ENCODE peak calls at places on chromosomes 5 and 9, in eight cellular contexts. One of them, this sample, is unnamed.

GRCh38 chr5:143057580-143057999 is 287.4 kb downstream of the ARHGAP26 start:
- DNase-seq in RWPE1: no peak
- DNase-seq in substantia nigra: no peak
- DNase-seq in AG09309: no peak
- DNase-seq in stimulated activated CD4-positive, alpha-beta T cell treated with anti-CD3 and anti-CD28 coated beads, Interleukin-12 subunit alpha, Interleukin-12 subunit beta, amount 100 ng/mL, for 24 hours: no peak
- DNase-seq in GM20000: peak
- DNase-seq in fibroblast of the conjunctiva: no peak
- DNase-seq in lung microvascular endothelial cell: no peak
- DNase-seq in this sample: no peak

GRCh38 chr5:159038907-159039306 is 60.8 kb downstream of the EBF1 start:
- DNase-seq in AG09309: peak
- DNase-seq in stimulated activated CD4-positive, alpha-beta T cell treated with anti-CD3 and anti-CD28 coated beads, Interleukin-12 subunit alpha, Interleukin-12 subunit beta, amount 100 ng/mL, for 24 hours: no peak
- DNase-seq in fibroblast of the conjunctiva: peak
- DNase-seq in RWPE1: no peak
- DNase-seq in substantia nigra: no peak
- DNase-seq in GM20000: no peak
- DNase-seq in lung microvascular endothelial cell: no peak
- DNase-seq in this sample: no peak

GRCh38 chr9:129322641-129323375 is 144.7 kb upstream of the IER5L start:
- DNase-seq in AG09309: no peak
- DNase-seq in RWPE1: no peak
- DNase-seq in GM20000: no peak
- DNase-seq in lung microvascular endothelial cell: no peak
- DNase-seq in fibroblast of the conjunctiva: no peak
- DNase-seq in substantia nigra: no peak
- DNase-seq in stimulated activated CD4-positive, alpha-beta T cell treated with anti-CD3 and anti-CD28 coated beads, Interleukin-12 subunit alpha, Interleukin-12 subunit beta, amount 100 ng/mL, for 24 hours: no peak
- DNase-seq in this sample: no peak

GRCh38 chr9:119370816-119371215 is 1.6 kb upstream of the BRINP1 start:
- DNase-seq in RWPE1: peak
- DNase-seq in AG09309: no peak
- DNase-seq in GM20000: peak
- DNase-seq in lung microvascular endothelial cell: peak
- DNase-seq in fibroblast of the conjunctiva: no peak
- DNase-seq in substantia nigra: no peak
- DNase-seq in stimulated activated CD4-positive, alpha-beta T cell treated with anti-CD3 and anti-CD28 coated beads, Interleukin-12 subunit alpha, Interleukin-12 subunit beta, amount 100 ng/mL, for 24 hours: no peak
- DNase-seq in this sample: peak

GRCh38 chr9:114223564-114224246 is 68.4 kb downstream of the COL27A1 start:
- DNase-seq in substantia nigra: no peak
- DNase-seq in AG09309: no peak
- DNase-seq in GM20000: no peak
- DNase-seq in lung microvascular endothelial cell: peak
- DNase-seq in RWPE1: peak
- DNase-seq in stimulated activated CD4-positive, alpha-beta T cell treated with anti-CD3 and anti-CD28 coated beads, Interleukin-12 subunit alpha, Interleukin-12 subunit beta, amount 100 ng/mL, for 24 hours: no peak
- DNase-seq in fibroblast of the conjunctiva: no peak
- DNase-seq in this sample: peak

GRCh38 chr5:137218896-137219295 is 280.2 kb downstream of the SPOCK1 start:
- DNase-seq in AG09309: no peak
- DNase-seq in stimulated activated CD4-positive, alpha-beta T cell treated with anti-CD3 and anti-CD28 coated beads, Interleukin-12 subunit alpha, Interleukin-12 subunit beta, amount 100 ng/mL, for 24 hours: no peak
- DNase-seq in substantia nigra: no peak
- DNase-seq in fibroblast of the conjunctiva: no peak
- DNase-seq in RWPE1: no peak
- DNase-seq in GM20000: no peak
- DNase-seq in lung microvascular endothelial cell: no peak
- DNase-seq in this sample: no peak

GRCh38 chr5:38718874-38719391 is 126.9 kb upstream of the OSMR start:
- DNase-seq in lung microvascular endothelial cell: no peak
- DNase-seq in RWPE1: no peak
- DNase-seq in GM20000: no peak
- DNase-seq in fibroblast of the conjunctiva: no peak
- DNase-seq in substantia nigra: no peak
- DNase-seq in stimulated activated CD4-positive, alpha-beta T cell treated with anti-CD3 and anti-CD28 coated beads, Interleukin-12 subunit alpha, Interleukin-12 subunit beta, amount 100 ng/mL, for 24 hours: no peak
- DNase-seq in AG09309: no peak
- DNase-seq in this sample: no peak

GRCh38 chr9:93202919-93203712 is 19.2 kb downstream of the WNK2 start:
- DNase-seq in AG09309: no peak
- DNase-seq in GM20000: no peak
- DNase-seq in substantia nigra: no peak
- DNase-seq in RWPE1: no peak
- DNase-seq in fibroblast of the conjunctiva: no peak
- DNase-seq in lung microvascular endothelial cell: no peak
- DNase-seq in stimulated activated CD4-positive, alpha-beta T cell treated with anti-CD3 and anti-CD28 coated beads, Interleukin-12 subunit alpha, Interleukin-12 subunit beta, amount 100 ng/mL, for 24 hours: no peak
- DNase-seq in this sample: no peak

GRCh38 chr5:168268949-168269943 is 22.2 kb upstream of the WWC1 start:
- DNase-seq in stimulated activated CD4-positive, alpha-beta T cell treated with anti-CD3 and anti-CD28 coated beads, Interleukin-12 subunit alpha, Interleukin-12 subunit beta, amount 100 ng/mL, for 24 hours: peak
- DNase-seq in RWPE1: peak
- DNase-seq in lung microvascular endothelial cell: peak
- DNase-seq in AG09309: peak
- DNase-seq in substantia nigra: peak
- DNase-seq in fibroblast of the conjunctiva: peak
- DNase-seq in GM20000: peak
- DNase-seq in this sample: peak

GRCh38 chr5:33317271-33317670 is 123.5 kb upstream of the TARS1 start:
- DNase-seq in GM20000: no peak
- DNase-seq in AG09309: no peak
- DNase-seq in stimulated activated CD4-positive, alpha-beta T cell treated with anti-CD3 and anti-CD28 coated beads, Interleukin-12 subunit alpha, Interleukin-12 subunit beta, amount 100 ng/mL, for 24 hours: no peak
- DNase-seq in fibroblast of the conjunctiva: peak
- DNase-seq in RWPE1: no peak
- DNase-seq in lung microvascular endothelial cell: peak
- DNase-seq in substantia nigra: no peak
- DNase-seq in this sample: no peak

GRCh38 chr5:51832934-51833470 is 449.8 kb downstream of the ISL1 start:
- DNase-seq in lung microvascular endothelial cell: no peak
- DNase-seq in AG09309: no peak
- DNase-seq in RWPE1: no peak
- DNase-seq in GM20000: no peak
- DNase-seq in substantia nigra: no peak
- DNase-seq in fibroblast of the conjunctiva: no peak
- DNase-seq in stimulated activated CD4-positive, alpha-beta T cell treated with anti-CD3 and anti-CD28 coated beads, Interleukin-12 subunit alpha, Interleukin-12 subunit beta, amount 100 ng/mL, for 24 hours: no peak
- DNase-seq in this sample: no peak

GRCh38 chr5:66840527-66841013 is 244.4 kb downstream of the MAST4 start:
- DNase-seq in substantia nigra: no peak
- DNase-seq in AG09309: no peak
- DNase-seq in GM20000: peak
- DNase-seq in lung microvascular endothelial cell: no peak
- DNase-seq in fibroblast of the conjunctiva: no peak
- DNase-seq in RWPE1: no peak
- DNase-seq in stimulated activated CD4-positive, alpha-beta T cell treated with anti-CD3 and anti-CD28 coated beads, Interleukin-12 subunit alpha, Interleukin-12 subunit beta, amount 100 ng/mL, for 24 hours: no peak
- DNase-seq in this sample: no peak

GRCh38 chr5:105414067-105414466 is 1851.5 kb upstream of the NUDT12 start:
- DNase-seq in GM20000: no peak
- DNase-seq in stimulated activated CD4-positive, alpha-beta T cell treated with anti-CD3 and anti-CD28 coated beads, Interleukin-12 subunit alpha, Interleukin-12 subunit beta, amount 100 ng/mL, for 24 hours: no peak
- DNase-seq in lung microvascular endothelial cell: no peak
- DNase-seq in RWPE1: no peak
- DNase-seq in AG09309: no peak
- DNase-seq in fibroblast of the conjunctiva: no peak
- DNase-seq in substantia nigra: no peak
- DNase-seq in this sample: no peak

GRCh38 chr5:153222956-153223355 is 267.5 kb upstream of the GRIA1 start:
- DNase-seq in fibroblast of the conjunctiva: no peak
- DNase-seq in GM20000: no peak
- DNase-seq in stimulated activated CD4-positive, alpha-beta T cell treated with anti-CD3 and anti-CD28 coated beads, Interleukin-12 subunit alpha, Interleukin-12 subunit beta, amount 100 ng/mL, for 24 hours: no peak
- DNase-seq in lung microvascular endothelial cell: peak
- DNase-seq in AG09309: no peak
- DNase-seq in RWPE1: peak
- DNase-seq in substantia nigra: no peak
- DNase-seq in this sample: no peak

GRCh38 chr9:94593459-94594345 is at the start of gene FBP2:
- DNase-seq in GM20000: no peak
- DNase-seq in AG09309: no peak
- DNase-seq in RWPE1: no peak
- DNase-seq in substantia nigra: no peak
- DNase-seq in fibroblast of the conjunctiva: no peak
- DNase-seq in stimulated activated CD4-positive, alpha-beta T cell treated with anti-CD3 and anti-CD28 coated beads, Interleukin-12 subunit alpha, Interleukin-12 subunit beta, amount 100 ng/mL, for 24 hours: no peak
- DNase-seq in lung microvascular endothelial cell: no peak
- DNase-seq in this sample: no peak

GRCh38 chr9:104984994-104985393 is 57.0 kb upstream of the ABCA1 start:
- DNase-seq in GM20000: no peak
- DNase-seq in substantia nigra: no peak
- DNase-seq in AG09309: no peak
- DNase-seq in RWPE1: no peak
- DNase-seq in fibroblast of the conjunctiva: no peak
- DNase-seq in lung microvascular endothelial cell: no peak
- DNase-seq in stimulated activated CD4-positive, alpha-beta T cell treated with anti-CD3 and anti-CD28 coated beads, Interleukin-12 subunit alpha, Interleukin-12 subunit beta, amount 100 ng/mL, for 24 hours: no peak
- DNase-seq in this sample: no peak

GRCh38 chr5:24623018-24623417 is 21.8 kb downstream of the CDH10 start:
- DNase-seq in GM20000: no peak
- DNase-seq in substantia nigra: no peak
- DNase-seq in lung microvascular endothelial cell: no peak
- DNase-seq in RWPE1: no peak
- DNase-seq in fibroblast of the conjunctiva: no peak
- DNase-seq in AG09309: no peak
- DNase-seq in stimulated activated CD4-positive, alpha-beta T cell treated with anti-CD3 and anti-CD28 coated beads, Interleukin-12 subunit alpha, Interleukin-12 subunit beta, amount 100 ng/mL, for 24 hours: no peak
- DNase-seq in this sample: no peak

GRCh38 chr5:7094626-7095025 is 301.3 kb upstream of the ADCY2 start:
- DNase-seq in AG09309: no peak
- DNase-seq in lung microvascular endothelial cell: no peak
- DNase-seq in fibroblast of the conjunctiva: no peak
- DNase-seq in stimulated activated CD4-positive, alpha-beta T cell treated with anti-CD3 and anti-CD28 coated beads, Interleukin-12 subunit alpha, Interleukin-12 subunit beta, amount 100 ng/mL, for 24 hours: no peak
- DNase-seq in RWPE1: no peak
- DNase-seq in GM20000: no peak
- DNase-seq in substantia nigra: no peak
- DNase-seq in this sample: no peak